ENCODE peak calls at places on chromosomes 1 and 21, in four cellular contexts. E, G, H and Y are unnamed samples.

GRCh38 chr1:198102454-198102791 is 54.4 kb upstream of the NEK7 start:
- DNase-seq in E (no peak), G (no peak), H (no peak), Y (no peak)

GRCh38 chr21:26437326-26438009 is 135.6 kb downstream of the CYYR1 start:
- DNase-seq in E (no peak), G (no peak), H (no peak), Y (no peak)

GRCh38 chr1:1232224-1232800 is at the start of gene B3GALT6:
- DNase-seq in E (no peak), G (no peak), H (no peak), Y (no peak)

GRCh38 chr1:153550827-153551512 is 1.9 kb upstream of the S100A3 start:
- DNase-seq in E (no peak), G (no peak), H (no peak), Y (no peak)

GRCh38 chr1:64186138-64186897 is 17.1 kb upstream of the UBE2U start:
- DNase-seq in E (peak), G (no peak), H (no peak), Y (no peak)

GRCh38 chr1:119988316-119989067 is 81.0 kb downstream of the NOTCH2 start:
- DNase-seq in E (no peak), G (no peak), H (no peak), Y (no peak)

GRCh38 chr1:21318714-21319159 is 28.5 kb upstream of the ECE1 start:
- DNase-seq in E (no peak), G (no peak), H (no peak), Y (no peak)

GRCh38 chr1:98813738-98814309 is 152.3 kb downstream of the SNX7 start:
- DNase-seq in E (no peak), G (no peak), H (no peak), Y (no peak)

GRCh38 chr1:155913969-155914757 is 3.0 kb upstream of the RIT1 start:
- DNase-seq in E (no peak), G (no peak), H (no peak), Y (no peak)

GRCh38 chr1:182671779-182672486 is 12.5 kb downstream of the RGS8 start:
- DNase-seq in E (no peak), G (peak), H (no peak), Y (no peak)

GRCh38 chr1:204232530-204232929 is 18.7 kb upstream of the GOLT1A start:
- DNase-seq in E (no peak), G (no peak), H (no peak), Y (no peak)

GRCh38 chr1:165397945-165398344 is 41.4 kb upstream of the LMX1A start:
- DNase-seq in E (peak), G (no peak), H (no peak), Y (no peak)

GRCh38 chr1:64499966-64500365 is 30.0 kb downstream of the CACHD1 start:
- DNase-seq in E (no peak), G (no peak), H (no peak), Y (peak)

GRCh38 chr1:200296091-200296661 is 113.7 kb downstream of the ZNF281 start:
- DNase-seq in E (no peak), G (no peak), H (no peak), Y (no peak)

GRCh38 chr1:207673399-207673798 is 28.5 kb downstream of the CR1L start:
- DNase-seq in E (peak), G (no peak), H (no peak), Y (no peak)

GRCh38 chr1:170959385-170959784 is 24.1 kb downstream of the MROH9 start:
- DNase-seq in E (no peak), G (no peak), H (no peak), Y (no peak)

GRCh38 chr1:204317170-204317569 is 42.6 kb downstream of the PLEKHA6 start:
- DNase-seq in E (no peak), G (no peak), H (no peak), Y (no peak)

GRCh38 chr1:102838016-102838415 is 270.3 kb downstream of the COL11A1 start:
- DNase-seq in E (no peak), G (no peak), H (no peak), Y (no peak)

GRCh38 chr1:201108614-201109013 is 3.6 kb downstream of the CACNA1S start:
- DNase-seq in E (no peak), G (no peak), H (no peak), Y (no peak)

GRCh38 chr1:236913371-236914037 is 90.7 kb downstream of the MT1HL1 start:
- DNase-seq in E (peak), G (no peak), H (no peak), Y (no peak)

GRCh38 chr1:58779059-58779754 is 4.6 kb downstream of the JUN start:
- DNase-seq in E (no peak), G (no peak), H (no peak), Y (no peak)

GRCh38 chr1:246317291-246317690 is 189.8 kb downstream of the SMYD3 start:
- DNase-seq in E (no peak), G (no peak), H (no peak), Y (no peak)

GRCh38 chr1:246318622-246319021 is 188.5 kb downstream of the SMYD3 start:
- DNase-seq in E (no peak), G (no peak), H (no peak), Y (no peak)

GRCh38 chr1:246320286-246320685 is 186.8 kb downstream of the SMYD3 start:
- DNase-seq in E (no peak), G (no peak), H (no peak), Y (no peak)

GRCh38 chr1:246319111-246319510 is 188.0 kb downstream of the SMYD3 start:
- DNase-seq in E (no peak), G (peak), H (no peak), Y (no peak)

DNA sequence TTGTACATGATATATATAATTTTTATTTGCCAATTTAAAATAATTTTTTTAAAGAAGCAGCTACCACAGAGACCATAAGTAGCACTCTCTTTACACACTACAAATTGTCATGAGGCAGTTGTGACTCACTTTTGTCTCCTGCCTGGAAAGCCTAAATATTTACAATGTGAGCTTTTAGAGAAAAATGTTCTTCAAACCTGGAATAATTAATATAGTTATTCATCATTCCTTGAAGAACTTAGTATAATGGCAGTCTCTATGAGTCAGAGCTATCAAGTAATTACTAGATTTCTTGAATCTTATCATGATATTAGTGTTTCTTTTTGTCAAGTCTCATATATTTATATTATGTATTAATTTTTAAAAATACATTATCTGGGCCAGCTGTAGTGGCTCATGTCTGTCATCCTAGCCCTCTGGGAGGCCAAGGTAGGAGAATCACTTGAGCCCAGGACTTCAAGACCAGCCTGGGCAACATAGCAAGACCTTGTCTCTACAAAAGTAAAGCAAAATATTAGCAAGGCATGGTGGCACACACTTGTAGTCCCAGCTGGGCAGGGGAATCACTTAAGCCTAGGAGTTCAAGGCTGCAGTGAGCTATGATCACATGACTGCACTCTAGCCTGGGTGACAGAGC is 189.2 kb downstream of the SMYD3 start:
- DNase-seq in E (no peak), G (no peak), H (no peak), Y (no peak)
- TF ChIP-seq TEAD4 in E (no peak), G (peak), H (no peak), Y (no peak)

GRCh38 chr1:231927431-231927830 is 300.8 kb downstream of the DISC1 start:
- DNase-seq in E (no peak), G (no peak), H (no peak), Y (no peak)
- TF ChIP-seq USF2 in E (no peak), G (no peak), H (no peak), Y (no peak)

GRCh38 chr1:5831600-5832335 is 160.5 kb downstream of the NPHP4 start:
- DNase-seq in E (no peak), G (no peak), H (no peak), Y (peak)

GRCh38 chr1:5832916-5833895 is 159.0 kb downstream of the NPHP4 start:
- DNase-seq in E (no peak), G (no peak), H (no peak), Y (no peak)

GRCh38 chr1:5829414-5829813 is 162.8 kb downstream of the NPHP4 start:
- DNase-seq in E (no peak), G (no peak), H (no peak), Y (no peak)

GRCh38 chr1:5828322-5828935 is 163.8 kb downstream of the NPHP4 start:
- DNase-seq in E (no peak), G (no peak), H (no peak), Y (no peak)

GRCh38 chr1:5830771-5831599 is 161.2 kb downstream of the NPHP4 start:
- DNase-seq in E (peak), G (peak), H (peak), Y (peak)
- TF ChIP-seq CTCF in E (peak), G (no peak), H (peak), Y (peak)

GRCh38 chr1:202852163-202852904 is 36.6 kb downstream of the RABIF start:
- DNase-seq in E (peak), G (peak), H (peak), Y (peak)
- TF ChIP-seq TEAD4 in E (peak), G (no peak), H (peak), Y (no peak)

GRCh38 chr1:113072141-113072756 is 749 bp upstream of the LRIG2 start:
- DNase-seq in E (peak), G (no peak), H (no peak), Y (no peak)

GRCh38 chr1:113074237-113074636 is 1.2 kb downstream of the LRIG2 start:
- DNase-seq in E (no peak), G (no peak), H (no peak), Y (no peak)

GRCh38 chr1:113073457-113073950 is 506 bp downstream of the LRIG2 start:
- DNase-seq in E (peak), G (peak), H (peak), Y (peak)

GRCh38 chr1:113072757-113073456 is at the start of gene LRIG2:
- DNase-seq in E (peak), G (peak), H (peak), Y (peak)
- TF ChIP-seq USF2 in E (no peak), G (no peak), H (no peak), Y (no peak)

DNA sequence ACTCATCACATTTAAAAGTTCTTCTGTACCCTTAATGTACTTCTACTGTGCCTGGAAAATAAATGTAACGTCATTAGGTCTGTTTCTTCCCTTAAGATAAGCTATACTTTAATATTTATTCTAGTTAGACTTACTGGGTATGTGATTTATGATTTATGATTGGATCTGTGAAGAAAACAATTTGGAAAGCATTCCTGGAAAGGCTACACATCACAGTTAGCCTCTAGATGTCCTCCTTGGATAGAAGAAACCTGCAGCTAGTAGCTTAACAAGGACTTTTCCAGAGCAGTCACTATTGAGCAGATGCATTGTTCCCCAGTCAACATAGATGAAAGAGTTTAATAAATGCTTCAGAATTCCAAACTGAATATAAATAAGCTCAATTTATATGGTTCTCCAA is 22.2 kb upstream of the ABL2 start:
- DNase-seq in E (peak), G (peak), H (no peak), Y (no peak)
- TF ChIP-seq CTCF in E (peak), G (peak), H (no peak), Y (no peak)

GRCh38 chr1:52928083-52928404 is 968 bp downstream of the SCP2 start:
- DNase-seq in E (no peak), G (no peak), H (no peak), Y (no peak)

GRCh38 chr1:52929019-52929418 is 1.9 kb downstream of the SCP2 start:
- DNase-seq in E (no peak), G (no peak), H (no peak), Y (no peak)

GRCh38 chr1:52927219-52928082 is at the start of gene SCP2:
- DNase-seq in E (peak), G (peak), H (no peak), Y (peak)

GRCh38 chr1:52926864-52927218 is 235 bp upstream of the SCP2 start:
- DNase-seq in E (no peak), G (no peak), H (no peak), Y (no peak)

DNA sequence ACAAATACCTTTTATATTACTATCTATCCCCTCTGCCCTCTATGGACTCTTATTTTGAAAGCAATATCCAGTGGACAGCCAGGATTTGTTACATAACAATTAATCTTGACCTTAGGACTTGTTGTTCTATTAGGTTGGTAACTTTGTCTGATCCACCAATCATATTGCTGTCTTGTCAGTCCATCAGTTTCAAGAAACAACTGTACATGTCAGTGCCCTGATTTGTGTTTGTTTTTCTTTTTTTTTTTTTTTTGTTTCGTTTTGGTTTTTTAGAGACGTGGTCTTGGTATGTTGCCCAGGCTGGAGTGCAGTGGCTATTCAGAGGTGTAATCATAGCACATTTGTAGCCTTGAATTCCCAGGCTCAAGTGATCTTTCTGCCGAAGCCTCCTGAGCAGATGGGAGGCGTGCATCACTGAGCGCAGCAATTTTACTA is 1.5 kb upstream of the SCP2 start:
- DNase-seq in E (no peak), G (no peak), H (no peak), Y (no peak)
- TF ChIP-seq TEAD4 in E (no peak), G (no peak), H (no peak), Y (no peak)

GRCh38 chr1:87647436-87648177 is 318.9 kb downstream of the LMO4 start:
- DNase-seq in E (no peak), G (no peak), H (no peak), Y (no peak)
- TF ChIP-seq USF2 in E (no peak), G (no peak), H (no peak), Y (no peak)